ENCODE peak calls at places on chromosome 1, in six cellular contexts. U, Q, I, G, H and D are unnamed samples.

GRCh38 chr1:116474921-116475849 is 95.6 kb downstream of the CD58 start:
- DNase-seq in Q (no peak), G (no peak), U (no peak), I (no peak), H (no peak), D (no peak)

GRCh38 chr1:82153282-82153630 is 352.5 kb downstream of the ADGRL2 start:
- DNase-seq in H (peak; percentile 2), G (peak; percentile 2), U (no peak), I (no peak), Q (no peak), D (no peak)

GRCh38 chr1:3409737-3410434 is 44.6 kb upstream of the ARHGEF16 start:
- DNase-seq in U (peak; percentile 23), I (peak; percentile 44), Q (peak; percentile 1), H (no peak), G (peak; percentile 52), D (no peak)

GRCh38 chr1:52662645-52663313 is 29.8 kb downstream of the SHISAL2A start:
- DNase-seq in U (peak; percentile 52), I (peak; percentile 84), G (peak; percentile 93), Q (peak; percentile 73), H (no peak), D (peak; percentile 81)

GRCh38 chr1:86214605-86215004 is 58.0 kb upstream of the COL24A1 start:
- DNase-seq in U (no peak), I (no peak), G (no peak), Q (no peak), H (no peak), D (no peak)

GRCh38 chr1:2987773-2988172 is 33.5 kb upstream of the ACTRT2 start:
- DNase-seq in G (no peak), H (no peak), I (no peak), Q (no peak), U (no peak), D (no peak)

GRCh38 chr1:70156529-70157120 is 48.8 kb downstream of the LRRC40 start:
- DNase-seq in H (peak; percentile 15), I (no peak), U (peak; percentile 48), Q (peak; percentile 28), G (no peak), D (no peak)

GRCh38 chr1:22527122-22527521 is 36.2 kb upstream of the EPHA8 start:
- DNase-seq in Q (no peak), H (no peak), G (peak; percentile 21), U (no peak), I (peak; percentile 26), D (no peak)

GRCh38 chr1:200437556-200438203 is 27.8 kb upstream of the ZNF281 start:
- DNase-seq in G (no peak), I (no peak), Q (peak; percentile 62), H (no peak), U (peak; percentile 37), D (no peak)

DNA sequence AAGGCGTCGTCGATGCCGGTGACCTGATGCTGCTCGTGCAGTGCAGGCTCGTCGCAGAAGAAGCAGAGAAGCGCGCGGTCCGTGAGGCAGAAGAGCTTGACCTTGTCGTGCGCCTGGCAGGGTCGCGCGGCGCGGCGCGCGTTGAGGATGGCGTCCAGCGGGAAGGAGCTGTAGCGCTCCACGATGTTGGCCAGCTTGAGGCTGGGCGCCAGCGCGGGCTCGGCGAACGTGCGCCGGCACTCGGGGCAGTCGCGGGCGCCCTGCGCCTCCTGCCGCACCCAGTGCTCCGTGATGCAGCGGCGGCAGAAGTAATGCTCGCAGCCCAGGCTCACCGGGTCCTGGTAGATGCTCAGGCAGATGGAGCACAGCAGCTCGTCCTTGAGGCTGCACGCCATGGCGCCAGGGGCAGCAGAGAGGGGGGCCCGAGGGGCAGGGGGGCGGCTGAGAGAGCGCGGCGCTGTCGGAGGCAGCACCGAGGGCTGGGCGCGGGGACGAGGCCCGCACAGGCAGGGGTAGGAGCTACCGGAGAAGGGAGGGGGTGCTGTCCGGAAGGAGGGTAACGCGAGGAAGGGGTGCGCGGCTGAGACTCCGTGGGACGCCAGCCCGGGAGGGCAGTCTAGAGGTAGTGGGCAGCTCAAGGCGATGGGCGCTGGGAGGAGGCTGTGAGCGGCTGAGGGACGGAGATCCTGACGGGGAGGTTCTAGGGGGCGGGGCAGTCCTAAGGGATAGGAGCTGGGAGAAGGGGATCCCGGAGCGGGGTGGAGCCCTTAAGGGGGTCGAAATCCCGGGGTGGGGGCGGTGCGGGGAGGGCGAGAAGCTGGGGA is 593 bp downstream of the TRIM62 start:
- DNase-seq in G (peak; percentile 61), H (peak; percentile 37), I (peak; percentile 65), Q (peak; percentile 79), U (peak; percentile 41), D (peak; percentile 61)
- H2BK5ac ChIP-seq in G (no peak overlapping the region), H (no peak overlapping the region), I (no peak overlapping the region), Q (peak overlapping the region; percentile 39), U (peak overlapping the region; percentile 36), D (peak overlapping the region; percentile 63)

GRCh38 chr1:164558461-164559341 is at the start of gene PBX1:
- DNase-seq in I (peak; percentile 99), H (peak; percentile 94), Q (peak; percentile 99), U (peak; percentile 98), G (peak; percentile 100), D (peak; percentile 94)

GRCh38 chr1:164560504-164560903 is 1.5 kb downstream of the PBX1 start:
- DNase-seq in H (no peak), I (no peak), Q (no peak), U (no peak), G (no peak), D (no peak)

GRCh38 chr1:164561007-164561406 is 2.0 kb downstream of the PBX1 start:
- DNase-seq in I (no peak), H (no peak), U (no peak), G (no peak), Q (no peak), D (no peak)

GRCh38 chr1:164559342-164560070 is 522 bp downstream of the PBX1 start:
- DNase-seq in H (no peak), G (peak; percentile 83), Q (peak; percentile 60), U (no peak), I (peak; percentile 60), D (peak; percentile 73)

DNA sequence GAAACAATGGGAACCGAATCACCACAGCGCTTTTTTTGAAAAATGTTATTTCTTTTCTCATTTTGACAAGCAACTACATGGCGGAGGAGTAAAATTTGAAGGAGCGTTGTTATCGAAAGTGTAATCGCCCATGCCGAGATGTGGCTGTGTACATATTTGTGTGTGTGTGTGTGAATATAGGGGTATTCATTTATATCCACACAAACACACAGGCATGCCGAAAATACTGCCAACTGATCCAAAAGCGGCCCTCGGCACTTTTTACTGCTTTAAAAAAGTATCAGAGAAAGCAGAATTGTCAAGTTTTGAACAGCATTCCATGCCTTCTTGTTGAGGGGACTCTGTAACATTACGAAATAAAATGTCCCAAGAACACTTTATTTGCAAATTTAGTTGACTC is 1.1 kb downstream of the PBX1 start:
- DNase-seq in G (no peak), Q (peak; percentile 54), I (no peak), U (no peak), H (no peak), D (no peak)
- H3K23ac ChIP-seq in G (no peak overlapping the region), Q (no peak overlapping the region), I (no peak overlapping the region), U (peak overlapping the region; percentile 82), H (no peak overlapping the region), D (no peak overlapping the region)

DNA sequence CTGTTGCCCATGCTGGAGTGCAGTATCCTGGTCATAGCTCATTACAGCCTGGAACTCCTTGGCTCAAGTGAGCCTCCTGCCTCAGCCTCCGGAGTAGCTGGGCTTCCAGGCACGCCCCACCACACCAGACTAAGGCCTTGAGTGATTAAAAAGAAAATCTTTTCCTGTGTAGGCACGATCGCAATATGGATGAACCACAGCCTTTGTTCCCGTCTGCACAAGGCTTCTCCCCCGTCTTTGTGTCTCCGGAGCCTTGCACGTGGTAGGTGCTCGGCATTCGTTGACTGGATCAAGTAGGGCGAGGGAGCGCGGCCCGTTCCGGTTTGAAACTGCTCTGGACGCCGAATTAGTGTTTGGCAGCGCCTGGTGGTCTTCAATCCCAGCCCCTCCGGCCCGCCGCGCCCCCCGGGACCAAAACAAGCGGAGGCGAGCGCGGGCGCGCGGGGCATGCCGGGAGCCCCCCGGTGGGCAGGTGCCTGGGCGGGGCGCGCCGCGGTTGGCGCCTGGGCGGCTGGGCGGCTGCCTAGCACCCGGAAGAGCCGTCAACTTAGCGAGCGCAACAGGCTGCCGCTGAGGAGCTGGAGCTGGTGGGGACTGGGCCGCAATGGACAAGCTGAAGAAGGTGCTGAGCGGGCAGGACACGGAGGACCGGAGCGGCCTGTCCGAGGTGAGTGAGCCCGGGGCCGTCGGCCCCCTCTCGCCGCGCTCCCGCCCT is at the start of gene SFT2D2:
- DNase-seq in H (peak; percentile 61), Q (peak; percentile 73), U (peak; percentile 67), G (peak; percentile 85), I (peak; percentile 75), D (peak; percentile 59)
- H4K8ac ChIP-seq in H (peak within 1 kb of the TSS; percentile 98), Q (peak within 1 kb of the TSS; percentile 45), U (peak within 1 kb of the TSS; percentile 95), G (no peak within 1 kb of the TSS), I (no peak within 1 kb of the TSS), D (no peak within 1 kb of the TSS)

DNA sequence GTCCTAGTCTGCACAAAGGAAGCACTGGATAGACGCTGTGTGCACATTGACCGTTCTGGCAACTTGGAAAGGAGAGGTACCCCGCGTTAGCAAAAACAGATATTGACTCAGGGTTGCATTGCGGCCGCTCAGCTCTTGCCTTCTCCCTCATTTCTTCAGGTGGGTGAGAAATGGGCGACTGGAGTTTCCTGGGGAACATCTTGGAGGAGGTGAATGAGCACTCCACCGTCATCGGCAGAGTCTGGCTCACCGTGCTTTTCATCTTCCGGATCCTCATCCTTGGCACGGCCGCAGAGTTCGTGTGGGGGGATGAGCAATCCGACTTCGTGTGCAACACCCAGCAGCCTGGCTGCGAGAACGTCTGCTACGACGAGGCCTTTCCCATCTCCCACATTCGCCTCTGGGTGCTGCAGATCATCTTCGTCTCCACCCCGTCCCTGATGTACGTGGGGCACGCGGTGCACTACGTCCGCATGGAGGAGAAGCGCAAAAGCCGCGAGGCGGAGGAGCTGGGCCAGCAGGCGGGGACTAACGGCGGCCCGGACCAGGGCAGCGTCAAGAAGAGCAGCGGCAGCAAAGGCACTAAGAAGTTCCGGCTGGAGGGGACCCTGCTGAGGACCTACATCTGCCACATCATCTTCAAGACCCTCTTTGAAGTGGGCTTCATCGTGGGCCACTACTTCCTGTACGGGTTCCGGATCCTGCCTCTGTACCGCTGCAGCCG is 5.4 kb downstream of the GJA8 start:
- DNase-seq in Q (no peak), I (no peak), G (no peak), U (no peak), H (no peak), D (no peak)
- H2BK5ac ChIP-seq in Q (no peak overlapping the region), I (no peak overlapping the region), G (no peak overlapping the region), U (no peak overlapping the region), H (no peak overlapping the region), D (no peak overlapping the region)

DNA sequence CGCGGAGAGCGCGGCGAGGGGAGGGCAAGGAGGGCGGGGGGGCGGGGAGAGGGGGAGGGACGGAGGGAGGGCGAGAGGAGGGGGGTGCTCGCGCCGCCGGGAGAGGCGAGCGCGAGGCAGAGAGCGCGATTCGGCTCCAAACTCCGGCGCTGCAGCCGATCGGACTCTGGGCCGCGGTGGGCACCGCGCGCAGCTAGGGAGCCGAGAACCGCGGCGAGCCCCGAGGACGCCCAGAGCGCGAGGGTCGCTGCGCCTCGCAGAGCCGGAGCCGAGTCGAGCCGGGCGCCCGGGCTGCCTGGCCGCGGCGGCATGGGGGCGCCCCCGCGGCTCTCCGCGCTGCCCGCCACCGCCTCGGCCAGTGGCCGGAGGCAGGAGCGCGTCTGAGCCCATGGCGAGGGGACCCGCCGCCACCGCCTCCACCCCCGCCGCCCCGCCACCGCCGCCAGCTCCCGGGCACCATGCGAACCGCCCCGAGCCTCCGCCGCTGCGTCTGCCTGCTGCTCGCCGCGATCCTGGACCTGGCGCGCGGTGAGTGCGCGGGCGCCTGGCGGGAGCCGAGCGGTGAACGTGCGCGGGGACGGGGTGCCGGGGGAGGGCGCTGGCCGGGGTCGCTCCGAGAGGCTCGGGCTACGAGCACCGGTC is at the start of gene IGSF21:
- DNase-seq in I (peak; percentile 53), G (no peak), H (no peak), Q (no peak), U (no peak), D (no peak)
- H3K23ac ChIP-seq in I (no peak within 1 kb of the TSS), G (peak within 1 kb of the TSS; percentile 95), H (peak within 1 kb of the TSS; percentile 77), Q (no peak within 1 kb of the TSS), U (no peak within 1 kb of the TSS), D (peak within 1 kb of the TSS; percentile 1)

GRCh38 chr1:175563556-175563955 is 179.8 kb downstream of the TNR start:
- DNase-seq in Q (no peak), H (no peak), G (no peak), I (no peak), U (no peak), D (no peak)
- H4K8ac ChIP-seq in Q (no peak overlapping the region), H (no peak overlapping the region), G (no peak overlapping the region), I (no peak overlapping the region), U (no peak overlapping the region), D (no peak overlapping the region)